ENCODE peak calls at places on chromosomes 1 and 21, in nine cellular contexts. O is fibroblast of lung; C is pancreas; Y is effector memory CD8-positive, alpha-beta T cell; J is stromal cell of bone marrow; D is progenitor cell of endocrine pancreas; Q is Calu3; P is Panc1; N is NCI-H1417. V is an unnamed sample.

GRCh38 chr1:221162939-221163338 is 283.7 kb downstream of the HLX start:
- DNase-seq in O (no peak), C (no peak), Y (no peak), J (no peak), D (no peak), Q (no peak), P (no peak), N (no peak), V (no peak)

GRCh38 chr1:125086611-125087010 is 3901.8 kb downstream of the SRGAP2C start:
- DNase-seq in O (no peak), C (no peak), Y (no peak), J (no peak), D (no peak), Q (no peak), P (no peak), N (no peak), V (no peak)

GRCh38 chr1:30471307-30471706 is 252.1 kb downstream of the MATN1 start:
- DNase-seq in O (no peak), C (no peak), Y (no peak), J (no peak), D (no peak), Q (no peak), P (no peak), N (no peak), V (no peak)

GRCh38 chr1:5983361-5984103 is 8.7 kb downstream of the NPHP4 start:
- DNase-seq in O (peak; percentile 81), C (no peak), Y (no peak), J (no peak), D (no peak), Q (no peak), P (no peak), N (no peak), V (no peak)

GRCh38 chr1:109631513-109632260 is 12.1 kb downstream of the AMPD2 start:
- DNase-seq in O (no peak), C (no peak), Y (no peak), J (no peak), D (no peak), Q (no peak), P (no peak), N (no peak), V (no peak)

GRCh38 chr1:115337633-115338456 is at the start of gene NGF:
- DNase-seq in O (peak; percentile 80), C (peak; percentile 63), Y (no peak), J (no peak), D (peak; percentile 45), Q (no peak), P (no peak), N (peak; percentile 85), V (no peak)

GRCh38 chr1:36753451-36753850 is 270.7 kb upstream of the CSF3R start:
- DNase-seq in O (no peak), C (peak; percentile 21), Y (no peak), J (no peak), D (no peak), Q (no peak), P (no peak), N (no peak), V (no peak)

GRCh38 chr1:236465959-236466303 is 57.9 kb upstream of the LGALS8 start:
- DNase-seq in O (peak; percentile 1), C (no peak), Y (no peak), J (no peak), D (no peak), Q (no peak), P (no peak), N (no peak), V (no peak)

GRCh38 chr1:201736707-201737320 is 92.1 kb upstream of the IPO9 start:
- DNase-seq in O (no peak), C (no peak), Y (no peak), J (no peak), D (no peak), Q (no peak), P (no peak), N (no peak), V (peak; percentile 47)

GRCh38 chr21:41068411-41069304 is 99.3 kb upstream of the BACE2 start:
- DNase-seq in O (peak; percentile 62), C (peak; percentile 95), Y (peak; percentile 4), J (peak; percentile 31), D (peak; percentile 90), Q (peak; percentile 78), P (peak; percentile 22), N (peak; percentile 96), V (peak; percentile 61)

GRCh38 chr1:179047637-179048002 is 21.9 kb downstream of the FAM20B start:
- DNase-seq in O (peak; percentile 70), C (no peak), Y (no peak), J (no peak), D (no peak), Q (no peak), P (no peak), N (peak; percentile 78), V (no peak)

GRCh38 chr1:25615563-25616079 is 970 bp upstream of the MAN1C1 start:
- DNase-seq in O (no peak), C (no peak), Y (no peak), J (no peak), D (no peak), Q (no peak), P (no peak), N (no peak), V (peak; percentile 50)

GRCh38 chr1:115507256-115507589 is 134.5 kb upstream of the VANGL1 start:
- DNase-seq in O (peak; percentile 67), C (no peak), Y (no peak), J (no peak), D (no peak), Q (peak; percentile 14), P (no peak), N (peak; percentile 39), V (peak; percentile 12)

V was measured in NCI-H526 treated with DMSO at 0.1 percent for 48 hours.